ENCODE peak calls at places on chromosomes 6 and 20, in four cellular contexts. One of them, this sample, is unnamed.

GRCh38 chr6:93017213-93017612 is 402.1 kb downstream of the EPHA7 start:
- DNase-seq in K562: no peak
- DNase-seq in H1: no peak
- DNase-seq in GM12878: no peak
- DNase-seq in this sample: no peak

GRCh38 chr6:25026723-25027122 is 91.0 kb upstream of the RIPOR2 start:
- DNase-seq in K562: no peak
- DNase-seq in H1: no peak
- DNase-seq in GM12878: no peak
- DNase-seq in this sample: no peak

GRCh38 chr20:3661060-3661820 is 2.0 kb downstream of the GFRA4 start:
- DNase-seq in K562: no peak
- DNase-seq in H1: no peak
- DNase-seq in GM12878: no peak
- DNase-seq in this sample: no peak

GRCh38 chr6:10310826-10311225 is 104.0 kb downstream of the TFAP2A start:
- DNase-seq in K562: no peak
- DNase-seq in H1: no peak
- DNase-seq in GM12878: no peak
- DNase-seq in this sample: no peak

GRCh38 chr20:48459729-48460395 is 367.9 kb downstream of the PREX1 start:
- DNase-seq in K562: no peak
- DNase-seq in H1: no peak
- DNase-seq in GM12878: no peak
- DNase-seq in this sample: no peak

GRCh38 chr6:34484899-34485298 is 19.0 kb downstream of the PACSIN1 start:
- DNase-seq in K562: peak; percentile 75
- DNase-seq in H1: no peak
- DNase-seq in GM12878: peak; percentile 8
- DNase-seq in this sample: no peak

GRCh38 chr6:149840345-149841075 is 23.6 kb downstream of the LRP11 start:
- DNase-seq in K562: peak; percentile 69
- DNase-seq in H1: peak; percentile 84
- DNase-seq in GM12878: no peak
- DNase-seq in this sample: peak; percentile 37

GRCh38 chr20:59207742-59208357 is 44.2 kb downstream of the ZNF831 start:
- DNase-seq in K562: peak; percentile 63
- DNase-seq in H1: peak; percentile 80
- DNase-seq in GM12878: peak; percentile 2
- DNase-seq in this sample: peak; percentile 76

GRCh38 chr6:4935486-4935885 is 68.4 kb downstream of the RPP40 start:
- DNase-seq in K562: no peak
- DNase-seq in H1: no peak
- DNase-seq in GM12878: no peak
- DNase-seq in this sample: no peak

GRCh38 chr20:25461281-25461650 is 53.8 kb downstream of the GINS1 start:
- DNase-seq in K562: no peak
- DNase-seq in H1: no peak
- DNase-seq in GM12878: no peak
- DNase-seq in this sample: no peak

GRCh38 chr6:52013035-52013434 is 74.4 kb downstream of the PKHD1 start:
- DNase-seq in K562: no peak
- DNase-seq in H1: no peak
- DNase-seq in GM12878: no peak
- DNase-seq in this sample: no peak

GRCh38 chr20:15039088-15039762 is 701.8 kb upstream of the FLRT3 start:
- DNase-seq in K562: no peak
- DNase-seq in H1: no peak
- DNase-seq in GM12878: no peak
- DNase-seq in this sample: no peak

GRCh38 chr20:54793270-54793992 is 318.0 kb downstream of the DOK5 start:
- DNase-seq in K562: no peak
- DNase-seq in H1: no peak
- DNase-seq in GM12878: no peak
- DNase-seq in this sample: no peak

GRCh38 chr6:25342784-25343183 is 63.6 kb downstream of the CARMIL1 start:
- DNase-seq in K562: no peak
- DNase-seq in H1: no peak
- DNase-seq in GM12878: no peak
- DNase-seq in this sample: no peak

DNA sequence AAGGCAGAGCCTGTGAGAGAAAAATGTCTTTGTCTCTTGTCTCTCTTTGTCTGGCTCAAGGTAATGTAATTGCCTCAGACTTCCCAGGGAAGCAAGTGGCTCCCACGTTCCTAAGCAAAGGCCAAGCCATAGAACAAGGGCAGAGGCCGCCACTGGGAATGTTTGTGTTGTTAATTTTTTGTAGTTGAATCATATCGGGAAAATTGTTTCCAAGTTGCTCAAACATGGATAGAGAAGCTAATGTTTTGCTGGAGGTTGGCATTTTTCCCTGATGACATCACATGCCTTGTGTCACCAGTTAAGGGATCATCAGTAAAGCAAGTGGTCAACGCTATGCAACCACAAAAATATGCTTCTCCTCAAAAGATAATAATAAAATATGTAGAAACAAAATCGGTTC is 211.5 kb upstream of the FOXA2 start:
- DNase-seq in K562: no peak
- DNase-seq in H1: no peak
- DNase-seq in GM12878: no peak
- DNase-seq in this sample: no peak
- TF ChIP-seq POLR2A in K562: no peak
- TF ChIP-seq POLR2A in H1: no peak
- TF ChIP-seq POLR2A in GM12878: no peak
- TF ChIP-seq POLR2A in this sample: no peak

DNA sequence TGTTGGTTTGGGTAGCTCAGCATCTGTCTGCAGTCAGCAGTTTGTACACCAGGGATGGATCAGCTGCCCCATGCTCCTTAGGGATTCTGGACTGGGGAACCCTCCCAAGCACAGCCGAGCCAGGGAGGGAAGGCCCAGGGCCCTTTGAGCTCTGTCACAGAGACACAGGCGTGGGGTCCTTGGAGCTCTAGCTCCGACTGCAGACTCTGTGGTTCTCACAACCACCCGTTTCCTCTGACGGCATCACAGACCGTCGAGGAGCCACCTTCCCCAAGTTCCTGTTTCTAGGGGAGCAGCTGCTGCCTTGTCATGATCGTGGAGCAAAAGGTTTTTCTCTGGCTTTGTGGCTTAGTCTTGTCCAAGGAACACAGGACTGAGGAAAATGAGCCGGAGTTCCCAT is at the start of gene SLA2:
- DNase-seq in K562: no peak
- DNase-seq in H1: no peak
- DNase-seq in GM12878: no peak
- DNase-seq in this sample: peak; percentile 32
- TF ChIP-seq TAF1 in K562: no peak
- TF ChIP-seq TAF1 in H1: no peak
- TF ChIP-seq TAF1 in GM12878: no peak
- TF ChIP-seq TAF1 in this sample: no peak

DNA sequence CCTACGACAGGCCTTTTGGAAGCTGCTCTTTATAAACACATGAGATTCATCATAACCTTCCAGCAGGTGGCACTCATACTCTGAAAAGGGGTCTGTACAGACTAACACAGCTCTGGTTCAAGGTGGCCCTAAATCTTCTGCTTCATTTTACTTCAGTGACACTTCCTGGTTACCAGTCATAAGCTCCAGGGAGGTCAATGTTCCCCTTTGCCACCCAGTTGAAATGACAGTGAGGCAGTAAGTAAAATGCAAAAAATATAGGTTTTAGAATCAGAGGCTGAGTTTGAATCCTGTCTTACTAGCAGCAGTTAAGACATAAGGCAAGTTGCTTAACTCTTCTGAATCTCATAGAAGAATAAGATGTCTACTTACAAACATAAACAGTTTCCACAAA is 132.8 kb downstream of the CDK19 start:
- DNase-seq in K562: peak; percentile 54
- DNase-seq in H1: no peak
- DNase-seq in GM12878: peak; percentile 85
- DNase-seq in this sample: no peak
- TF ChIP-seq POLR2AphosphoS5 in K562: no peak
- TF ChIP-seq POLR2AphosphoS5 in H1: no peak
- TF ChIP-seq POLR2AphosphoS5 in GM12878: no peak
- TF ChIP-seq POLR2AphosphoS5 in this sample: no peak

GRCh38 chr6:111741177-111741952 is 131.9 kb downstream of the FYN start:
- DNase-seq in K562: no peak
- DNase-seq in H1: no peak
- DNase-seq in GM12878: peak; percentile 94
- DNase-seq in this sample: no peak
- TF ChIP-seq POLR2A in K562: no peak
- TF ChIP-seq POLR2A in H1: no peak
- TF ChIP-seq POLR2A in GM12878: no peak
- TF ChIP-seq POLR2A in this sample: no peak

GRCh38 chr20:24102749-24103148 is 114.2 kb upstream of the GGTLC1 start:
- DNase-seq in K562: no peak
- DNase-seq in H1: no peak
- DNase-seq in GM12878: no peak
- DNase-seq in this sample: no peak

GRCh38 chr20:24109008-24109407 is 120.4 kb upstream of the GGTLC1 start:
- DNase-seq in K562: peak; percentile 11
- DNase-seq in H1: no peak
- DNase-seq in GM12878: no peak
- DNase-seq in this sample: no peak

GRCh38 chr20:24106801-24107158 is 118.2 kb upstream of the GGTLC1 start:
- DNase-seq in K562: no peak
- DNase-seq in H1: no peak
- DNase-seq in GM12878: no peak
- DNase-seq in this sample: no peak

GRCh38 chr20:24109537-24109936 is 121.0 kb upstream of the GGTLC1 start:
- DNase-seq in K562: no peak
- DNase-seq in H1: no peak
- DNase-seq in GM12878: no peak
- DNase-seq in this sample: no peak

GRCh38 chr20:24106155-24106800 is 117.7 kb upstream of the GGTLC1 start:
- DNase-seq in K562: no peak
- DNase-seq in H1: no peak
- DNase-seq in GM12878: no peak
- DNase-seq in this sample: no peak
- TF ChIP-seq TAF1 in K562: no peak
- TF ChIP-seq TAF1 in H1: no peak
- TF ChIP-seq TAF1 in GM12878: no peak
- TF ChIP-seq TAF1 in this sample: no peak

GRCh38 chr6:3456794-3457709 is at the start of gene SLC22A23:
- DNase-seq in K562: peak; percentile 99
- DNase-seq in H1: peak; percentile 86
- DNase-seq in GM12878: no peak
- DNase-seq in this sample: peak; percentile 88
- TF ChIP-seq POLR2AphosphoS5 in K562: no peak
- TF ChIP-seq POLR2AphosphoS5 in H1: no peak
- TF ChIP-seq POLR2AphosphoS5 in GM12878: no peak
- TF ChIP-seq POLR2AphosphoS5 in this sample: no peak

DNA sequence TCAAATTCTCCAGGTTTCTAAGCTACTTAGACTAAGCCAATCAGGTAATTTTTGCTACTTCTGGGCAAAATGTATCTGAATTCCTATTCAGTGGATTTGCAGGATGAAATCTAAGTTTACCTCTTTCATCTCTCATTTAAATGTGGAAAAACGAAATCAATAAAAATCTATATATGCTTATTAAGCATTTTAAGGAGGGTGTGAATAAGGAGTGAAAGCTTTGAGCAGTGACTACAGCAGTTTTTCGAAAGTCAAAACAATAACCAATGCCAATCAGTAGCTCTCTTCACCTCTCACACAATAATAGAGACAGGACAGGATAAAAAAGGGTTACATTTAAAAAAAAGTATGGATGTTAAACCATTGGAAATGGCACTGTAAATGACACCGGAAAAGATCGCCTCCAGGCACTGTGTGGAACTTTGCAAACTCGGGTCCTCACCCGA is 476 bp upstream of the BCKDHB start:
- DNase-seq in K562: no peak
- DNase-seq in H1: no peak
- DNase-seq in GM12878: no peak
- DNase-seq in this sample: no peak
- TF ChIP-seq POLR2A in K562: peak; percentile 78
- TF ChIP-seq POLR2A in H1: no peak
- TF ChIP-seq POLR2A in GM12878: no peak
- TF ChIP-seq POLR2A in this sample: no peak

GRCh38 chr6:99613705-99614429 is 7.2 kb downstream of the PRDM13 start:
- DNase-seq in K562: no peak
- DNase-seq in H1: peak; percentile 83
- DNase-seq in GM12878: no peak
- DNase-seq in this sample: peak; percentile 44

GRCh38 chr6:99617131-99617530 is 10.5 kb downstream of the PRDM13 start:
- DNase-seq in K562: no peak
- DNase-seq in H1: no peak
- DNase-seq in GM12878: no peak
- DNase-seq in this sample: no peak

GRCh38 chr6:99614430-99615161 is 8.0 kb downstream of the PRDM13 start:
- DNase-seq in K562: no peak
- DNase-seq in H1: no peak
- DNase-seq in GM12878: no peak
- DNase-seq in this sample: no peak

GRCh38 chr6:99619409-99619762 is 12.8 kb downstream of the PRDM13 start:
- DNase-seq in K562: no peak
- DNase-seq in H1: no peak
- DNase-seq in GM12878: no peak
- DNase-seq in this sample: no peak

GRCh38 chr6:99618649-99619408 is 12.2 kb downstream of the PRDM13 start:
- DNase-seq in K562: no peak
- DNase-seq in H1: peak; percentile 87
- DNase-seq in GM12878: no peak
- DNase-seq in this sample: no peak
- TF ChIP-seq TAF1 in K562: no peak
- TF ChIP-seq TAF1 in H1: no peak
- TF ChIP-seq TAF1 in GM12878: no peak
- TF ChIP-seq TAF1 in this sample: no peak

This sample was measured in GM12892.